ENCODE peak calls at places on chromosome 4, in four cellular contexts. E is NAMALWA; A is endothelial cell; P is stimulated activated CD4-positive, alpha-beta T cell treated with anti-CD3 and anti-CD28 coated beads, Interleukin-2, amount 100 ng/mL, for 48 hours. L is an unnamed sample.

GRCh38 chr4:174696657-174697056 is 132.4 kb downstream of the GLRA3 start:
- DNase-seq in E (no peak), A (no peak), P (no peak), L (no peak)

GRCh38 chr4:143355540-143356217 is 19.0 kb downstream of the GAB1 start:
- DNase-seq in E (peak; percentile 39), A (no peak), P (no peak), L (no peak)

GRCh38 chr4:25233194-25233593 is 639 bp upstream of the PI4K2B start:
- DNase-seq in E (peak; percentile 54), A (no peak), P (no peak), L (no peak)

GRCh38 chr4:66193487-66193886 is 523.2 kb upstream of the EPHA5 start:
- DNase-seq in E (no peak), A (no peak), P (no peak), L (no peak)

GRCh38 chr4:73450398-73451004 is 14.5 kb downstream of the AFP start:
- DNase-seq in E (no peak), A (no peak), P (no peak), L (peak; percentile 24)

GRCh38 chr4:151263455-151263854 is 13.5 kb upstream of the PRSS48 start:
- DNase-seq in E (no peak), A (no peak), P (no peak), L (no peak)

GRCh38 chr4:52198356-52198755 is 147.3 kb downstream of the SPATA18 start:
- DNase-seq in E (no peak), A (no peak), P (no peak), L (no peak)

GRCh38 chr4:183757105-183757504 is 98.0 kb downstream of the TRAPPC11 start:
- DNase-seq in E (no peak), A (no peak), P (no peak), L (no peak)

GRCh38 chr4:108072300-108072699 is 82.6 kb downstream of the HADH start:
- DNase-seq in E (no peak), A (no peak), P (no peak), L (no peak)

GRCh38 chr4:78439328-78439727 is 112.2 kb upstream of the ANXA3 start:
- DNase-seq in E (no peak), A (no peak), P (no peak), L (no peak)

GRCh38 chr4:8101796-8102355 is 56.7 kb downstream of the ABLIM2 start:
- DNase-seq in E (no peak), A (no peak), P (no peak), L (no peak)

GRCh38 chr4:140071806-140072205 is 82.2 kb downstream of the MAML3 start:
- DNase-seq in E (no peak), A (no peak), P (peak; percentile 48), L (peak; percentile 25)

GRCh38 chr4:87543835-87544461 is 14.8 kb upstream of the SPARCL1 start:
- DNase-seq in E (no peak), A (peak; percentile 20), P (no peak), L (peak; percentile 19)

GRCh38 chr4:113893546-113893945 is 85.9 kb downstream of the ARSJ start:
- DNase-seq in E (peak; percentile 40), A (no peak), P (no peak), L (no peak)

GRCh38 chr4:146943691-146944375 is 1.8 kb downstream of the TTC29 start:
- DNase-seq in E (no peak), A (no peak), P (no peak), L (no peak)

GRCh38 chr4:106981431-106981830 is 54.7 kb downstream of the DKK2 start:
- DNase-seq in E (no peak), A (no peak), P (no peak), L (no peak)

GRCh38 chr4:40550900-40551546 is 78.6 kb downstream of the RBM47 start:
- DNase-seq in E (peak; percentile 87), A (no peak), P (no peak), L (peak; percentile 21)

GRCh38 chr4:1236103-1236641 is 12.8 kb downstream of the CTBP1 start:
- DNase-seq in E (no peak), A (no peak), P (no peak), L (no peak)

GRCh38 chr4:169098054-169098896 is 88.2 kb upstream of the CBR4 start:
- DNase-seq in E (peak; percentile 26), A (no peak), P (no peak), L (no peak)

GRCh38 chr4:53313510-53313909 is 52.4 kb downstream of the SCFD2 start:
- DNase-seq in E (no peak), A (peak; percentile 5), P (no peak), L (peak; percentile 52)

GRCh38 chr4:38190717-38191178 is 230.6 kb downstream of the PTTG2 start:
- DNase-seq in E (no peak), A (no peak), P (no peak), L (no peak)

GRCh38 chr4:74104145-74104544 is 5.2 kb upstream of the CXCL2 start:
- DNase-seq in E (no peak), A (no peak), P (no peak), L (no peak)

GRCh38 chr4:41957634-41958033 is 22.4 kb downstream of the TMEM33 start:
- DNase-seq in E (peak; percentile 65), A (no peak), P (no peak), L (no peak)

GRCh38 chr4:113293043-113293560 is 243.6 kb downstream of the ANK2 start:
- DNase-seq in E (no peak), A (no peak), P (no peak), L (no peak)

GRCh38 chr4:77465271-77465670 is 140.3 kb upstream of the CXCL13 start:
- DNase-seq in E (peak; percentile 11), A (no peak), P (peak; percentile 33), L (peak; percentile 13)

GRCh38 chr4:39825090-39825489 is 127.2 kb downstream of the UBE2K start:
- DNase-seq in E (no peak), A (no peak), P (no peak), L (no peak)

GRCh38 chr4:38204317-38205060 is 244.3 kb downstream of the PTTG2 start:
- DNase-seq in E (no peak), A (no peak), P (no peak), L (no peak)

GRCh38 chr4:81359207-81359606 is 112.5 kb downstream of the RASGEF1B start:
- DNase-seq in E (no peak), A (no peak), P (no peak), L (no peak)

GRCh38 chr4:1604181-1604705 is 79.9 kb downstream of the FAM53A start:
- DNase-seq in E (no peak), A (no peak), P (no peak), L (no peak)

GRCh38 chr4:154349829-154350228 is 141.8 kb downstream of the DCHS2 start:
- DNase-seq in E (peak; percentile 47), A (no peak), P (no peak), L (no peak)

L was measured in WERI-Rb-1.